ENCODE peak calls at places on chromosomes 7 and 10, in four cellular contexts. X, H, Z and I are unnamed samples.

GRCh38 chr7:107551936-107552335 is 11.8 kb downstream of the COG5 start:
- DNase-seq in X (no peak), H (peak; percentile 4), Z (no peak), I (no peak)

GRCh38 chr7:105013818-105014724 is at the start of gene KMT2E:
- DNase-seq in X (peak; percentile 92), H (peak; percentile 74), Z (peak; percentile 96), I (peak; percentile 86)

GRCh38 chr7:149285581-149285975 is 23.6 kb downstream of the ZNF783 start:
- DNase-seq in X (no peak), H (no peak), Z (no peak), I (no peak)

GRCh38 chr10:127254276-127254675 is 57.9 kb upstream of the INSYN2A start:
- DNase-seq in X (no peak), H (no peak), Z (no peak), I (no peak)

GRCh38 chr10:60524541-60524940 is 134.9 kb upstream of the ANK3 start:
- DNase-seq in X (no peak), H (peak; percentile 93), Z (no peak), I (no peak)

GRCh38 chr7:104089061-104089460 is 99.6 kb upstream of the RELN start:
- DNase-seq in X (no peak), H (no peak), Z (no peak), I (no peak)

GRCh38 chr10:51389415-51390342 is 309.7 kb downstream of the CSTF2T start:
- DNase-seq in X (peak; percentile 51), H (peak; percentile 15), Z (peak; percentile 78), I (peak; percentile 44)

GRCh38 chr10:111206521-111206920 is 129.7 kb downstream of the ADRA2A start:
- DNase-seq in X (no peak), H (no peak), Z (no peak), I (no peak)

GRCh38 chr7:98394377-98394836 is 6.5 kb downstream of the BAIAP2L1 start:
- DNase-seq in X (no peak), H (peak; percentile 53), Z (no peak), I (no peak)

GRCh38 chr7:114820993-114821945 is 100.6 kb upstream of the MDFIC start:
- DNase-seq in X (no peak), H (no peak), Z (no peak), I (no peak)

GRCh38 chr10:15744217-15744865 is 24.6 kb upstream of the ITGA8 start:
- DNase-seq in X (peak; percentile 61), H (peak; percentile 25), Z (peak; percentile 86), I (peak; percentile 51)

GRCh38 chr10:114022292-114022691 is 21.4 kb upstream of the ADRB1 start:
- DNase-seq in X (no peak), H (no peak), Z (no peak), I (no peak)

GRCh38 chr10:62747195-62747594 is 57.3 kb upstream of the ADO start:
- DNase-seq in X (no peak), H (no peak), Z (no peak), I (no peak)

GRCh38 chr7:97126483-97127171 is 9.1 kb downstream of the SDHAF3 start:
- DNase-seq in X (no peak), H (no peak), Z (no peak), I (no peak)

GRCh38 chr10:79082631-79083581 is 14.1 kb downstream of the ZMIZ1 start:
- DNase-seq in X (no peak), H (no peak), Z (no peak), I (no peak)

GRCh38 chr10:6583447-6583846 is 3.4 kb upstream of the PRKCQ start:
- DNase-seq in X (no peak), H (no peak), Z (no peak), I (no peak)

GRCh38 chr7:155669717-155670505 is 25.4 kb downstream of the RBM33 start:
- DNase-seq in X (no peak), H (no peak), Z (no peak), I (no peak)

GRCh38 chr10:77667426-77668324 is 30.1 kb upstream of the KCNMA1 start:
- DNase-seq in X (no peak), H (no peak), Z (peak; percentile 63), I (no peak)

GRCh38 chr7:128885370-128886187 is 22.9 kb downstream of the ATP6V1F start:
- DNase-seq in X (no peak), H (no peak), Z (no peak), I (no peak)

GRCh38 chr10:52615756-52616419 is 156.7 kb downstream of the MBL2 start:
- DNase-seq in X (no peak), H (no peak), Z (no peak), I (no peak)

GRCh38 chr10:47034511-47035051 is 123.4 kb downstream of the PTPN20 start:
- DNase-seq in X (no peak), H (no peak), Z (no peak), I (no peak)

GRCh38 chr10:61733358-61733940 is 70.7 kb downstream of the CABCOCO1 start:
- DNase-seq in X (peak; percentile 56), H (peak; percentile 19), Z (peak; percentile 72), I (peak; percentile 24)

GRCh38 chr10:78543749-78544446 is 510.2 kb downstream of the RPS24 start:
- DNase-seq in X (no peak), H (no peak), Z (no peak), I (no peak)

GRCh38 chr10:100743626-100744135 is 1.7 kb upstream of the PAX2 start:
- DNase-seq in X (peak; percentile 70), H (peak; percentile 41), Z (peak; percentile 88), I (no peak)

GRCh38 chr10:19576576-19576975 is 239.7 kb upstream of the PLXDC2 start:
- DNase-seq in X (no peak), H (no peak), Z (no peak), I (no peak)

GRCh38 chr7:140983802-140984201 is 30.9 kb downstream of the MRPS33 start:
- DNase-seq in X (peak; percentile 20), H (no peak), Z (peak; percentile 73), I (no peak)

DNA sequence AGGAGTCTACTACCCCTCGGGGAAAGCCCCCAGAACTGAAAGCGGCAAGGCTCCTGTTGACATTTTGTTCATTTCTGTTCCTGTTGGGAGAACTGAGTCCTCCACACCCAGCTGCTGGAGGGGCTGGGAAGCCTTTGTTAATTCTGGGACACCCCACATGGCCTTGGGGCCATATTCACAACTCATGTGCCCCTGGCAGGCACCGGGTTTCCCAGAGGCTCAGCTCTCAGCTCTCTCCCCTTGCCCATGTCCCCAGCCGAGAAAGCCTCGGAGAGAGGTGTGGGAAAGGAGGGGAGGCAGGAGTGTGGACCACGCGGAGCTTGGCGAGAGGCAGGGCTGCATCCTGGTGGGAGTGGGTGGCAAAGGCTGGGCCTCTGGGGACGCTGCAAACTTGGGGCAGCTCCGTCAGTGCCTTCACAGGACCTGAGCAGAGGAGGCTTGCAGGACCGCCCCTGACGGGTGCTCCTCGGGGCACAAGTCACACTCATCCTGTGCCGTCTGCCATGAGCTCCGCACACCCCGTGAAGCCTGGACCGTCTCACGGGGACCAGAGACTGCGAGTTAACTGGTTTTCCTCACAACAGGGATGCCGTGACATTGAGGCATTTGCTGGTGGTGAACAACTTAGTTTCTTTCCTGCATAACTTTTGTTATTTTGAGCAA is 140.9 kb downstream of the DNAJB6 start:
- DNase-seq in X (no peak), H (no peak), Z (no peak), I (no peak)
- H3K9me3 ChIP-seq in X (peaks cover 18% of the 10 kb centered on the region), H (peaks cover 8% of the 10 kb centered on the region), Z (no peaks in the 10 kb centered on the region), I (peaks cover 13% of the 10 kb centered on the region)

DNA sequence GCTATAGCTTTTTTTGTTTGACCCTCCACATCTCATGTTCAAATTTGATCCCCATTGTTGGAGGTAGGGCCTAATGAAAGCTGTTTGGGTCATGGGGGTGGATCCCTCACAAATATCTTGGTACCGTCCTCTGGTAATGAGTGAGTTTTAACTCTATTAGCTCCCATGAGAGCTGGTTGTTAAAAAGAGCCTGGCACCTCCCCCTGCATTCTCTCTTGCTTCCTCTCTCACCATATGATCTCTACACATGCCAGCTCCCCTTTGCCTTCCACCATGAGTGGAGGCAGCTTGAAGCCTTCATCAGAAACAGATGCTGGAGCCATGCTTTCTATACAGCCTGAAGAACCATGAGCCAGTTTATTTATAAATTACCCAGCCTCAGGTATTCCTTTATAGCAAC is 43.0 kb upstream of the IMMP2L start:
- DNase-seq in X (no peak), H (no peak), Z (no peak), I (no peak)
- H2AFZ ChIP-seq in X (no peak overlapping the region), H (no peak overlapping the region), Z (no peak overlapping the region), I (no peak overlapping the region)

GRCh38 chr7:138470586-138471157 is 10.6 kb downstream of the TRIM24 start:
- DNase-seq in X (no peak), H (no peak), Z (no peak), I (no peak)
- H3K9me3 ChIP-seq in X (peaks cover 6% of the 10 kb centered on the region), H (no peaks in the 10 kb centered on the region), Z (no peaks in the 10 kb centered on the region), I (peaks cover 77% of the 10 kb centered on the region)

DNA sequence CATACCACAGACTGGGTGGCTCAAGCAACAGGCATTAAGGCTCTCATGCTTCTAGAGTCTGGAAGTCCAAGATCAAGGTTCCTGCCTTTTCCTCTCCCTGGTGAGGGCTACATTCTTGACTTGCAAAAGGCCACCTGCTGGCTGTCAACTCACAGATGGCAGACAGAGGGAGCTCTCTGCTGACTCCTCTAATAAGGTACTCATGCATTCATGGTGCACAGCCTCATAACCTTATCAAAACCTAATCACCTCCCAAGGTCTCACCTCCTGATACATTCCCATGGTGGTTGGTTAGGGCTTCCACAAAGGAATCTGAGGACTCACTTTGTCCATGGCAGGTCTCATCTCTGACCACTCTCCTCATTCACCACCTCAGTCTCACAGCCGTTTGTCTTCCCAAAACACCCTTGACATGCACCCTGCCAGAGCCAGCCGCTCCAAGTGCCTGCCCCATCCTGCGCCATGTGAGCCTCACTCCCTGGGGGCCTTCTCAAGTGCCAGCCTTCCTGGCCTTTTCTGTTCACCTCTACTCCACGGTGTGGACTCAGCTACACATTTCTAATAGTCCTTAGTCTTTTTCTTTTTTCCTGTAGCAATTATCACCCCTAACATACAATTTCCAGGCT is 400.3 kb upstream of the ADARB2 start:
- DNase-seq in X (peak; percentile 27), H (no peak), Z (peak; percentile 74), I (peak; percentile 21)
- H2AFZ ChIP-seq in X (no peak overlapping the region), H (peak overlapping the region; percentile 17), Z (no peak overlapping the region), I (no peak overlapping the region)

DNA sequence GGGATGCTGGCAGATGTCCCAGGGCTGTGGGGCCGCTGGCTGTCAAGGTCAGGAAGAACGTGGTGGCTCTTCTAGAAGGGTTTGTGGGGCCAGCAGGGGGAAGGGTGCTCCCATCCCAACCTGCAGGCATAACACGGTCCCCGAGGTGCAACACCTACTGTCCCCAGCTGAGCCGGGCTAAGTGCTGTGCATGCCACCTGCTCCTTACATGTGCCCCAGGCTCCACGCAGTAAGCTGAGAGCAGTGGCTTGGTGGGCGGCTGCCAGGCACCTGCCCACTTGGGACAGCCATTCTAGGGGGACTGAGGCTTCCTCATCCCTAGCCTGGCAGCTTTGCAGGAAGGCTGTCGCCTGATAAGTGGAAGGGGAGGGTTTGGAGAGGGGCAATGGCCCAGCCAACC is 14.2 kb upstream of the ZNF735 start:
- DNase-seq in X (no peak), H (no peak), Z (no peak), I (no peak)
- H3K9me3 ChIP-seq in X (no peaks in the 10 kb centered on the region), H (peaks cover 23% of the 10 kb centered on the region), Z (peaks cover 12% of the 10 kb centered on the region), I (no peaks in the 10 kb centered on the region)

DNA sequence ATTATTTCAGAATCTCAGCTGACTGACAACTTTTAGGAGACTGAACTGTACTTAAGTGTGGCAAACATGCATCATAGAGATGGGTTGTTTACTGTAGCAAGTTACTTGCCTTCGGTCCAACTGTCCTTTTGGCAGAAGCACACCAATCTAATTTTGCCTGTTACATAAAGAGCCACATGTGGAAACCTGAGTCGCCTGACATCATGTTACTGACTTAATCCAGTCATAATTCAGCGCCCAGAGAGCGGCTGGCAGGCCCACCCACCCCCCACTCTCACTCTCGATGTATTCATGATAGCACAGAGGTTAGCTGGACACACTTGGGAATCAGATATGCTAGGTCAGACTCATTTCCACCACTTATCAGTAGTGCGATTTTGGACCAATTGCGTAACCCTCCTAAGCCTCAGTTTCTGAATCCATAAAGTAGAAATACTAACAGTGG is 57.3 kb upstream of the CAPZA2 start:
- DNase-seq in X (no peak), H (no peak), Z (no peak), I (no peak)
- H2AFZ ChIP-seq in X (no peak overlapping the region), H (no peak overlapping the region), Z (no peak overlapping the region), I (no peak overlapping the region)